ENCODE peak calls at places on chromosome 19, in six cellular contexts. B is H1, I is lower lobe of right lung, Z is mammary epithelial cell, K is ascending aorta, C is MM.1S. O is an unnamed sample. For H3K4me1, the result is how much of the 10 kb centered on the place peaks cover.

GRCh38 chr19:31312004-31312403 is 37.2 kb downstream of the TSHZ3 start:
- DNase-seq in B (no peak), I (no peak), Z (peak), K (no peak), C (no peak), O (no peak)

GRCh38 chr19:41637484-41637883 is 10.6 kb upstream of the CEACAM4 start:
- DNase-seq in B (no peak), I (no peak), Z (no peak), K (no peak), C (no peak), O (no peak)

GRCh38 chr19:18294467-18294864 is 13.0 kb upstream of the JUND start:
- DNase-seq in B (no peak), I (peak), Z (peak), K (peak), C (peak), O (no peak)

GRCh38 chr19:18473003-18473705 is 35.2 kb upstream of the ISYNA1 start:
- DNase-seq in B (no peak), I (no peak), Z (no peak), K (no peak), C (no peak), O (no peak)

GRCh38 chr19:49362048-49362925 is at the start of gene TEAD2:
- DNase-seq in B (peak), I (peak), Z (peak), K (no peak), C (no peak), O (peak)

GRCh38 chr19:16153582-16154336 is 10.3 kb downstream of the HSH2D start:
- DNase-seq in B (no peak), I (no peak), Z (no peak), K (no peak), C (peak), O (no peak)

GRCh38 chr19:4173479-4174211 is 8.7 kb downstream of the SIRT6 start:
- DNase-seq in B (no peak), I (no peak), Z (no peak), K (no peak), C (no peak), O (no peak)

GRCh38 chr19:49217382-49217781 is 59.8 kb downstream of the TRPM4 start:
- DNase-seq in B (no peak), I (no peak), Z (no peak), K (no peak), C (no peak), O (no peak)

GRCh38 chr19:52345162-52345561 is 9.1 kb downstream of the ZNF610 start:
- DNase-seq in B (no peak), I (no peak), Z (no peak), K (no peak), C (no peak), O (no peak)

GRCh38 chr19:35211545-35212230 is 16.9 kb downstream of the FAM187B start:
- DNase-seq in B (no peak), I (peak), Z (no peak), K (peak), C (peak), O (no peak)

GRCh38 chr19:47111081-47111589 is 2.4 kb downstream of the ZC3H4 start:
- DNase-seq in B (no peak), I (peak), Z (peak), K (no peak), C (peak), O (peak)

GRCh38 chr19:8340341-8341096 is 2.5 kb downstream of the KANK3 start:
- DNase-seq in B (peak), I (peak), Z (no peak), K (no peak), C (no peak), O (no peak)

GRCh38 chr19:46225558-46226004 is 4.0 kb upstream of the IGFL1 start:
- DNase-seq in B (no peak), I (no peak), Z (no peak), K (no peak), C (peak), O (no peak)

GRCh38 chr19:4580961-4581380 is 21.5 kb upstream of the SEMA6B start:
- DNase-seq in B (peak), I (no peak), Z (no peak), K (no peak), C (no peak), O (no peak)

GRCh38 chr19:15330801-15331418 is 1.4 kb downstream of the BRD4 start:
- DNase-seq in B (no peak), I (no peak), Z (peak), K (no peak), C (no peak), O (no peak)

GRCh38 chr19:36121486-36122124 is 6.3 kb downstream of the TBCB start:
- DNase-seq in B (no peak), I (no peak), Z (no peak), K (no peak), C (no peak), O (no peak)

GRCh38 chr19:38340927-38341326 is 5.3 kb downstream of the CATSPERG start:
- DNase-seq in B (no peak), I (no peak), Z (no peak), K (no peak), C (no peak), O (no peak)

GRCh38 chr19:17948474-17948966 is 15.7 kb downstream of the CCDC124 start:
- DNase-seq in B (no peak), I (no peak), Z (no peak), K (no peak), C (no peak), O (peak)

GRCh38 chr19:54729416-54730188 is 5.4 kb downstream of the KIR3DL3 start:
- DNase-seq in B (no peak), I (no peak), Z (no peak), K (no peak), C (no peak), O (no peak)

GRCh38 chr19:18292810-18293641 is 11.6 kb upstream of the JUND start:
- DNase-seq in B (peak), I (peak), Z (no peak), K (peak), C (no peak), O (peak)

GRCh38 chr19:4814625-4815425 is 16.7 kb downstream of the TICAM1 start:
- DNase-seq in B (no peak), I (no peak), Z (peak), K (no peak), C (no peak), O (no peak)

GRCh38 chr19:36417752-36418286 is 625 bp downstream of the ZFP82 start:
- DNase-seq in B (peak), I (no peak), Z (no peak), K (no peak), C (no peak), O (no peak)

GRCh38 chr19:11079999-11080398 is 9.3 kb upstream of the LDLR start:
- DNase-seq in B (no peak), I (no peak), Z (no peak), K (no peak), C (no peak), O (no peak)
- TF ChIP-seq CTCF in B (no peak), I (no peak), Z (no peak), K (no peak), C (no peak), O (no peak)

DNA sequence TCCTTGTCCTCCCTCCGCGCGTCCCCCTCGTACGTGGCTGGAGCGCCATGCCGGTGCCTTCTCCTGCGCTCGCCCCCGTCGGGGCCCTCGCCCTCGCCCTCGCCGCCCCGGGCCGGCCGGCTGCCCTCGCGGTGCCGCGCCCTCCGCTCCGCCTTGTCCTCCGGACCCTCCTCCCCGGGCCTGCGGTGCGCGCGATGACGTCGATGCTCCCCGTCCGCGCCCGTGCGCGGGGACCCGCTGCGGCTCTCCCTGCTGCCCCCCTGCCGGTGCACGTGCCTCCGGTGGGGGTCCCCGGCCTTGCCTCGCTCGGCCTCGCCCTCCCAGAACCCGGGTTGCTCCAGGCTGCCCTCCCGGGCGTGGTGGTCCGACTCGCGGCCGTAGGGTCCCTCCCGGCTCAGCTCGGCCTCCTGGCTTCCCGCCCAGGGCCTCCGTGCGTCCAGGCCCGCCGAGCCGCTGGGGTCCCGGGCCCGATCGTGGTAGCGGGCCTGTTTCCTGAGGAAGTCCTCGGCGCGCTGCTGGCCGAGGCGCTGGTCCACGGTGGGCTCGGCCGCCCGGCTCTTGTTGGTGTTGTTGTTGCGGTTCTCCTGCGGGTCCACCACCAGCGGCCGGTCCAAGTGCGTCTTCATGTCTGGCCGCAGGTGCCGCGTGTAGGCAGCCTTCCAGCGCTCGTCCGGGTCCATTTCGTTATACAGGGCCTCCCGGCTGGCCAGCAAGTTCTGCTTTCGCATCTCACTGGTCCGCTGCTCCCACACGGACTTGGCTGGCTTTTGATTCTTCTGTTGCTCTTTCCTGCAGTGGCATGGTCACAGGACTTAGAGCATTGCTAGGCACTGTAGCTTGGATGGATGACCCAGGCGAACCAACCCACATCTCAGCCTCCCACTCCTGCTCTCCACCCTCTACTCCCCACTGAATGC is 148.6 kb downstream of the IER2 start:
- DNase-seq in B (no peak), I (no peak), Z (no peak), K (no peak), C (no peak), O (no peak)
- H3K4me3 ChIP-seq in B (no peak), I (peak), Z (no peak), K (peak), C (no peak), O (peak)

GRCh38 chr19:13066231-13066630 is 36.4 kb downstream of the LYL1 start:
- DNase-seq in B (no peak), I (no peak), Z (no peak), K (no peak), C (no peak), O (no peak)

GRCh38 chr19:13062317-13062716 is 40.3 kb downstream of the LYL1 start:
- DNase-seq in B (no peak), I (no peak), Z (no peak), K (no peak), C (no peak), O (no peak)

GRCh38 chr19:13064092-13064489 is 38.6 kb downstream of the LYL1 start:
- DNase-seq in B (no peak), I (no peak), Z (no peak), K (no peak), C (no peak), O (no peak)

GRCh38 chr19:13060964-13061927 is 41.4 kb downstream of the LYL1 start:
- DNase-seq in B (peak), I (peak), Z (peak), K (no peak), C (peak), O (peak)

DNA sequence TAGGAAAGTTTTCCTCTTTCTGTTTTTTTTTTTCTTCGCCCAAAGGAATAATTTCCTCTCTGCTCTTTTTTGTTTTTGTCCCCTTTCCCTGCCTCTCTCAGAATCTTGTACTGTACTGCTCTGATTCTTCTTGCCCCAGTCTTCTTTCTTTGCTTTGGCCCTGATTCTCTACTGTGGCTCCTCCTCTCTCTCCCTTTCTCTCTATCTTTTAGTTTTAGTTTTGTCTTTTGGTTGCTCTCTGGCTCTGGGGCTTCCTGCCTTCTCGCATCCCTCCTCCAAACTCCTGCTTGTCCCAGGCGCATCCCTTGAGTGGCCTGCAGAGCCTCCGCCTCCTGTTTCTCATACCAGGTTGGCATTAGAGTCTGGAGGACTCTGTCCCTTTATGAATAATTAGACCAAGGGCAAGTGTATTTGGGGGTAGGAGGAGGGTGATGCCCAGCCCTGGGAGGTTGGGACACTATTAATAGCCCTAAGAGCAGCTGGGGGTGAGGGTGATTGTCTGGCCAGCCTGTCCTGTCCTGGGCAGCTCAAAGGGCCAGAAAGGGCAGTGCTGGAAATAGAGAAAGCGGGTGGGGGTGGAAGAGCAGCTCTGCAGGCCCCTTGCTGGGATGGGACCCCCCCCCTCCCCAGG is 39.1 kb downstream of the LYL1 start:
- DNase-seq in B (no peak), I (no peak), Z (no peak), K (no peak), C (no peak), O (no peak)
- H3K4me1 ChIP-seq in B (under half), I (half or more), Z (under half), K (half or more), C (under half), O (under half)

DNA sequence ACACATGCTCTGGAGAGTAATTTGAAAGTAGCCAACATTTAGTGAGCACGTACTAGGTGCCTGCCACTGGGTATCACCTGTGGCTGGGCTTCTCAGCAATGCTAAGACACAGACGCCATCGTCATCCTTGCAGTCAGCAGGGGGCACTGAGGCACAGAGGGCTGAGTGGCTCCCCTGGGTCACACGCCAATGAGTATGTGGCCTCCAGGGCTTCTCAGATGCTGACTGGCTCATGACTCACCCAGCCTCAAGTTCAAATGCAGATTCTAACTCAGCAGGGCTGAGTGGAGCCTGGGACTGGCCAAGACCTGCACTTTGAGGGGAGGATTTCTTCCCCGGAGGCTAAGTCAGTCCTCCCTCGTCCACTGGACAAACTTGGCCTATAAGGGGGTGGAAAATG is 115.1 kb upstream of the CACNA1A start:
- DNase-seq in B (no peak), I (no peak), Z (peak), K (no peak), C (no peak), O (no peak)
- TF ChIP-seq CTCF in B (no peak), I (no peak), Z (peak), K (no peak), C (no peak), O (no peak)

GRCh38 chr19:13729859-13730258 is 34.5 kb upstream of the MRI1 start:
- DNase-seq in B (no peak), I (no peak), Z (no peak), K (no peak), C (no peak), O (no peak)

GRCh38 chr19:13734751-13735150 is 29.6 kb upstream of the MRI1 start:
- DNase-seq in B (no peak), I (no peak), Z (no peak), K (no peak), C (no peak), O (no peak)

GRCh38 chr19:13731147-13731964 is 33.0 kb upstream of the MRI1 start:
- DNase-seq in B (peak), I (peak), Z (peak), K (peak), C (peak), O (peak)

GRCh38 chr19:13727798-13728197 is 36.5 kb upstream of the MRI1 start:
- DNase-seq in B (no peak), I (no peak), Z (no peak), K (no peak), C (no peak), O (no peak)

GRCh38 chr19:13732337-13732736 is 32.0 kb upstream of the MRI1 start:
- DNase-seq in B (no peak), I (no peak), Z (no peak), K (no peak), C (no peak), O (no peak)
- H3K4me3 ChIP-seq in B (peak), I (peak), Z (peak), K (peak), C (no peak), O (peak)

O was measured in pancreas.